ENCODE peak calls at places on chromosomes 1 and 21, in four cellular contexts. F, H, U and P are unnamed samples.

GRCh38 chr1:65795311-65795710 is 2.6 kb downstream of the PDE4B start:
- DNase-seq in U (no peak), H (no peak), F (no peak), P (no peak)

GRCh38 chr1:44602675-44603610 is 71.3 kb downstream of the TMEM53 start:
- DNase-seq in U (no peak), F (peak; percentile 41), H (no peak), P (no peak)

GRCh38 chr1:161725888-161726630 is 4.7 kb downstream of the FCRLB start:
- DNase-seq in U (no peak), F (peak; percentile 51), H (no peak), P (no peak)

GRCh38 chr1:66652556-66652955 is 99.7 kb upstream of the DYNLT5 start:
- DNase-seq in H (no peak), U (no peak), F (no peak), P (no peak)

GRCh38 chr1:230186874-230187273 is 119.8 kb downstream of the GALNT2 start:
- DNase-seq in H (no peak), F (no peak), U (no peak), P (no peak)

GRCh38 chr1:46670134-46670533 is 1.5 kb upstream of the TEX38 start:
- DNase-seq in F (no peak), H (no peak), U (no peak), P (no peak)

GRCh38 chr1:966135-966602 is at the start of gene PLEKHN1:
- DNase-seq in F (peak; percentile 56), H (no peak), U (no peak), P (no peak)

GRCh38 chr1:226649780-226650179 is 89.3 kb downstream of the ITPKB start:
- DNase-seq in U (no peak), F (peak; percentile 3), H (no peak), P (no peak)

GRCh38 chr1:65524931-65525296 is 104.4 kb downstream of the LEPR start:
- DNase-seq in U (no peak), F (no peak), H (no peak), P (no peak)

GRCh38 chr1:31745071-31745897 is 18.9 kb downstream of the ADGRB2 start:
- DNase-seq in F (peak; percentile 64), H (no peak), U (no peak), P (no peak)

GRCh38 chr1:210344706-210345105 is 16.0 kb downstream of the HHAT start:
- DNase-seq in F (no peak), U (no peak), H (no peak), P (no peak)

GRCh38 chr1:93976291-93976690 is 67.1 kb upstream of the GCLM start:
- DNase-seq in H (no peak), U (no peak), F (no peak), P (no peak)

GRCh38 chr1:9280015-9280860 is 12.5 kb upstream of the SPSB1 start:
- DNase-seq in H (no peak), U (peak; percentile 57), F (peak; percentile 37), P (no peak)

GRCh38 chr1:980137-980571 is 1.7 kb downstream of the PERM1 start:
- DNase-seq in U (no peak), F (no peak), H (no peak), P (no peak)

GRCh38 chr1:94721240-94721639 is 98.9 kb upstream of the SLC44A3 start:
- DNase-seq in H (no peak), F (no peak), U (no peak), P (no peak)

GRCh38 chr1:28199328-28200233 is 23.1 kb upstream of the PTAFR start:
- DNase-seq in U (no peak), F (no peak), H (no peak), P (no peak)

GRCh38 chr21:39082656-39083376 is 100.4 kb downstream of the PSMG1 start:
- DNase-seq in U (no peak), H (no peak), F (peak; percentile 36), P (no peak)

GRCh38 chr1:9440261-9440660 is 99.0 kb upstream of the SLC25A33 start:
- DNase-seq in U (no peak), H (no peak), F (no peak), P (no peak)

GRCh38 chr1:74593887-74594866 is 79.4 kb downstream of the ERICH3 start:
- DNase-seq in F (no peak), H (no peak), U (no peak), P (no peak)

GRCh38 chr1:158101455-158101854 is 79.2 kb upstream of the CD1D start:
- DNase-seq in U (no peak), F (no peak), H (no peak), P (no peak)

GRCh38 chr1:224922404-224923164 is 6.9 kb upstream of the DNAH14 start:
- DNase-seq in F (peak; percentile 30), H (peak; percentile 1), U (no peak), P (no peak)

GRCh38 chr21:14012409-14012808 is 198.3 kb downstream of the LIPI start:
- DNase-seq in U (no peak), H (no peak), F (no peak), P (no peak)

GRCh38 chr1:32798679-32799416 is 18.3 kb downstream of the YARS1 start:
- DNase-seq in U (no peak), F (no peak), H (no peak), P (no peak)

GRCh38 chr1:119632103-119632490 is 16.0 kb downstream of the ZNF697 start:
- DNase-seq in H (no peak), U (no peak), F (no peak), P (no peak)

GRCh38 chr1:93758842-93759515 is 77.3 kb upstream of the BCAR3 start:
- DNase-seq in U (no peak), F (no peak), H (no peak), P (no peak)

GRCh38 chr1:98761238-98761637 is 99.7 kb downstream of the SNX7 start:
- DNase-seq in F (no peak), H (no peak), U (no peak), P (no peak)

GRCh38 chr1:3783651-3784474 is 11.3 kb downstream of the SMIM1 start:
- DNase-seq in H (no peak), U (no peak), F (peak; percentile 23), P (no peak)

GRCh38 chr1:189939967-189940366 is 537.7 kb downstream of the BRINP3 start:
- DNase-seq in F (no peak), H (no peak), U (no peak), P (no peak)

GRCh38 chr1:77732090-77732489 is 27.6 kb downstream of the USP33 start:
- DNase-seq in U (no peak), H (no peak), F (no peak), P (no peak)

GRCh38 chr1:30719406-30720270 is 3.7 kb downstream of the MATN1 start:
- DNase-seq in F (peak; percentile 48), H (no peak), U (no peak), P (no peak)
- TF ChIP-seq CTCF in F (no peak), H (no peak), U (peak; percentile 5), P (no peak)

DNA sequence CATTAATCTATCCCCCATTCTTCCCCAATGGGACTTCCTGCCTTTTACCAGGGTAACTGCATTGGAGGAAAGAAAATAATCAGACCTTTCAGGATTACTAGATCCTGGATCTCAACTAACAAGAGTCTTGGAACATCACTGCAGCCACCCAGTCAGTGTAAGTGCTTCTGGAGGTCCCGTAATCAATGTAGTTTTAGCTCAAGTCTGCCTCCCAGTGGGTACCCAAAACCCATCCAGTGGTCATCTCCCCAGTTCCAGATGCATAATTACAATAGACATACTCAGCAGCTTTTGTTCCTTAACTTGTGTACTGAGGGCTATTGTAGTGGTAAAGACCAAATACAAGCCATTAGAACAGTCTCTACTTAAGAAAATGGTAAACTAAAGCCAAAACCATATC is 319.1 kb downstream of the GPATCH2 start:
- DNase-seq in H (no peak), F (no peak), U (no peak), P (no peak)
- TF ChIP-seq CTCF in H (no peak), F (no peak), U (no peak), P (no peak)

DNA sequence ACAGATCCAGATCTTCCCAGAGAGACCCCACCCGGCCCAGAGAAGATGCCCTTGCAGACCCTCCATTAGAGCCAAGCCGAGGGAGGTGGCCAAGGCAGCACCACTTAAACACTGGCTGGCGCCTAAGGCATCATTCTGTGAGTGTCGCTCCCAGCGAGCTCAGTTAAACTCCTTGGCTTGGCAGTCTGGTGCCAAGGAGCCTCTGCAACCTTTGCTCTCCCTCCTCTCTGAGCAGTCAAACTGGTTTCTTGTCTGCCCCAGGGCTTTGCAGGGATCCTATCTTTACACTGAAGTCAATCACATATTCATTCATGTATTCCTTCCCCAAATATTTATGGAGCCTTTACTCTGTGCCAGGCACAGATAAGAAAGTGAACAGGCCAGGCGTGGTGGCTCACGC is 10.6 kb downstream of the SLC9A1 start:
- DNase-seq in H (no peak), U (no peak), F (no peak), P (no peak)
- TF ChIP-seq CTCF in H (no peak), U (no peak), F (no peak), P (no peak)

DNA sequence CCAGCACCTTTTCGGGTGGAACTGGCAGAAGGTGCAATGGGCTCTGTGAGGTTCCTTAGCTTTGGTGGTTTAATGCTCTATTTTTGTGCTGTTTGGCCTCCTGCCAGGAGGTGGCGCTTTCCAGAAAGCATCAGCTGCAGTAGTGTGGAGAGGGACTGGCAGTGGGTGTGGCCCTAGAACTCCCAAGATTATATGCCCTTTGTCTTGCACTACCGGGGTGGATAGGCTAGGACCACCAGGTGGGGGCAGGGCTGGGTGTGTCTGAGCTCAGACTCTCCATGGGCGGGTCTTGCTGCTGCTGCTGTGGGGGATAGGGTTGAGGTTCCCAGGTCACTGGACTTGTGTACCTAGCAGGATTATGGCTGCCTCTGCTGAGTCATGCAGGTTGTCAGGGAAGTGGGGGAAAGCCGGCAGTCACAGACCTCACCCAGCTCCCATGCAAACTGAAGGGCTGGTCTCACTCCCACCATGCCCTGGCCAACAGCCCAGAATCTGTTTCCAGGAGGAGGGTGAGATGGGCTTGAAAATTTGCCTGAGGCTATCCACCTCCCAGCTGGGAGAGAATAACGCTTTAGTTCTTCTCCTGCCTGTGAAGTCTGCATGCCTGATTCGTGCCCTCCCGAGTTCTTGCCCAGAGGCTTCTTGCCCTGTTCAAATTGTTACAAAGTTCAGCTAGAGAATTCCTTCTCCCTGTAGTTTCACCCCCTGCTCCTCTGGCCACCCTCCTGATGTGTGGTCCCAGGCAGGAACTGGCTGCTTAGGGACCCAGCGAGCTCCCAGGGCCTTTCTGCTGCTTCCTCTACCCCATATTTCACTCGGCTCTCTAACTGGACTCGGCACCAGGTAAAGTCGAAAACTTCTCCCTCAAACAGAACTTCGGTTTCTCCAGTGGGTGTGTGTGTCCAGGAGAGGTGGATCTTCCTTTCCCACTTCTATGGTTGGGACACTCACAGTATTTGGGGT is 76.5 kb upstream of the BTG3 start:
- DNase-seq in H (no peak), U (no peak), F (peak; percentile 13), P (no peak)
- TF ChIP-seq CTCF in H (no peak), U (no peak), F (no peak), P (no peak)

DNA sequence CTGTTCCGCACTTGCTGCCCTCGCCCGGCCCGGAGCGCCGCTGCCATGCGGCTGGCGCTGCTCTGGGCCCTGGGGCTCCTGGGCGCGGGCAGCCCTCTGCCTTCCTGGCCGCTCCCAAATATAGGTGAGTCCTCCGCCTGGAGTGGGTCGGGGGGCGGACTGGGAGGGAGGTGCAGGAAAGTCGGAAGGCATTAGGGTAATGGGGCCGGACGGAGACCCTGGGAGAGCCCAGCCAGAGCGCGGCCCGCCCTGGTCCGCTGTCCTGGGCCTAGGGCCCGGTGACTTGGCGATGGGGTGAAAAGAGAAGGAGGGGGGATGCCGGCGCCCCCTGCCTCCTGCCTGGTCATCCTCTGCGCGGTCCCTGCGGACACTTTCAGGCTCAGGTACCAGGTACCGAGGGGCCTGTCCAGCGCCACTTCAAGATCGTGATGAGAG is 243 bp downstream of the ADAM15 start:
- DNase-seq in F (no peak), U (no peak), H (no peak), P (no peak)
- TF ChIP-seq CTCF in F (no peak), U (no peak), H (no peak), P (no peak)